ENCODE peak calls at places on chromosome 22, in nine cellular contexts. U is nephron progenitor cell, F is GM20000, Y is endodermal cell, S is WTC11, N is right lobe of liver, W is cardiac fibroblast, C is RWPE1, Q is activated B cell treated with CpG ODN at 0.5 μM for 24 hours. X is an unnamed sample.

GRCh38 chr22:37681556-37682049 is 4.5 kb upstream of the NOL12 start:
- DNase-seq in U (peak; percentile 68), F (peak; percentile 80), Y (peak; percentile 92), S (peak; percentile 84), N (peak; percentile 87), W (peak; percentile 90), C (peak; percentile 61), Q (peak; percentile 54), X (peak; percentile 71)

GRCh38 chr22:41822289-41823057 is 10.4 kb upstream of the SREBF2 start:
- DNase-seq in U (no peak), F (peak; percentile 64), Y (no peak), S (no peak), N (no peak), W (peak; percentile 81), C (peak; percentile 64), Q (no peak), X (no peak)

GRCh38 chr22:44523981-44524759 is 26.1 kb upstream of the RTL6 start:
- DNase-seq in U (no peak), F (no peak), Y (no peak), S (no peak), N (peak; percentile 26), W (peak; percentile 97), C (no peak), Q (no peak), X (no peak)

GRCh38 chr22:37674951-37675929 is at the start of gene LGALS1:
- DNase-seq in U (peak; percentile 54), F (peak; percentile 85), Y (peak; percentile 86), S (peak; percentile 81), N (peak; percentile 94), W (peak; percentile 99), C (peak; percentile 92), Q (peak; percentile 60), X (peak; percentile 21)

GRCh38 chr22:20033045-20033706 is 12.3 kb downstream of the TANGO2 start:
- DNase-seq in U (no peak), F (no peak), Y (no peak), S (no peak), N (peak; percentile 94), W (no peak), C (no peak), Q (no peak), X (no peak)

GRCh38 chr22:27989758-27990450 is 70.8 kb upstream of the PITPNB start:
- DNase-seq in U (no peak), F (no peak), Y (peak; percentile 37), S (no peak), N (peak; percentile 46), W (no peak), C (no peak), Q (no peak), X (no peak)

GRCh38 chr22:37237371-37238268 is 6.4 kb downstream of the RAC2 start:
- DNase-seq in U (no peak), F (no peak), Y (peak; percentile 70), S (no peak), N (peak; percentile 35), W (no peak), C (no peak), Q (no peak), X (no peak)

GRCh38 chr22:21641417-21641794 is 696 bp upstream of the SDF2L1 start:
- DNase-seq in U (peak; percentile 51), F (peak; percentile 52), Y (peak; percentile 83), S (no peak), N (peak; percentile 62), W (peak; percentile 70), C (no peak), Q (no peak), X (peak; percentile 57)

GRCh38 chr22:35155403-35156025 is 89.6 kb downstream of the ISX start:
- DNase-seq in U (no peak), F (no peak), Y (peak; percentile 67), S (peak; percentile 24), N (no peak), W (peak; percentile 18), C (no peak), Q (no peak), X (no peak)

GRCh38 chr22:45238431-45239377 is 2.0 kb downstream of the KIAA0930 start:
- DNase-seq in U (no peak), F (no peak), Y (no peak), S (no peak), N (no peak), W (no peak), C (no peak), Q (no peak), X (no peak)

GRCh38 chr22:49925525-49926128 is 7.2 kb downstream of the CRELD2 start:
- DNase-seq in U (no peak), F (peak; percentile 77), Y (no peak), S (no peak), N (no peak), W (no peak), C (no peak), Q (peak; percentile 75), X (no peak)

GRCh38 chr22:41146573-41146972 is 54.2 kb downstream of the EP300 start:
- DNase-seq in U (no peak), F (no peak), Y (no peak), S (no peak), N (no peak), W (no peak), C (no peak), Q (no peak), X (no peak)

GRCh38 chr22:41600976-41601375 is 11.3 kb upstream of the PMM1 start:
- DNase-seq in U (no peak), F (no peak), Y (no peak), S (no peak), N (no peak), W (no peak), C (no peak), Q (no peak), X (no peak)

GRCh38 chr22:48138855-48139254 is 1376.4 kb downstream of the TBC1D22A start:
- DNase-seq in U (no peak), F (no peak), Y (no peak), S (no peak), N (no peak), W (no peak), C (no peak), Q (no peak), X (no peak)

GRCh38 chr22:30420401-30421178 is 5.0 kb upstream of the MTFP1 start:
- DNase-seq in U (no peak), F (no peak), Y (no peak), S (no peak), N (no peak), W (peak; percentile 92), C (peak; percentile 57), Q (no peak), X (no peak)

GRCh38 chr22:37295213-37295886 is 13.0 kb downstream of the CYTH4 start:
- DNase-seq in U (no peak), F (no peak), Y (no peak), S (no peak), N (no peak), W (no peak), C (no peak), Q (no peak), X (no peak)

GRCh38 chr22:24706050-24706449 is 68.5 kb downstream of the PIWIL3 start:
- DNase-seq in U (peak; percentile 41), F (no peak), Y (peak; percentile 85), S (peak; percentile 61), N (no peak), W (no peak), C (no peak), Q (no peak), X (no peak)
- TF ChIP-seq CTCF in U (peak; percentile 28), F (no peak), Y (peak; percentile 80), S (no peak), N (no peak), W (peak; percentile 20), C (no peak), Q (no peak), X (no peak)

GRCh38 chr22:22863001-22863400 is 24.6 kb upstream of the IGLL5 start:
- DNase-seq in U (no peak), F (no peak), Y (no peak), S (no peak), N (no peak), W (no peak), C (no peak), Q (no peak), X (no peak)
- TF ChIP-seq CTCF in U (no peak), F (no peak), Y (no peak), S (no peak), N (no peak), W (no peak), C (no peak), Q (no peak), X (no peak)

GRCh38 chr22:32596471-32596870 is 121.9 kb downstream of the FBXO7 start:
- DNase-seq in U (no peak), F (no peak), Y (no peak), S (no peak), N (no peak), W (no peak), C (peak; percentile 49), Q (no peak), X (no peak)

GRCh38 chr22:32603651-32604540 is 129.3 kb downstream of the FBXO7 start:
- DNase-seq in U (no peak), F (no peak), Y (no peak), S (no peak), N (no peak), W (no peak), C (no peak), Q (no peak), X (peak; percentile 20)

GRCh38 chr22:32602154-32602553 is 127.5 kb downstream of the FBXO7 start:
- DNase-seq in U (no peak), F (no peak), Y (no peak), S (no peak), N (no peak), W (no peak), C (no peak), Q (no peak), X (no peak)

GRCh38 chr22:32605576-32605975 is 131.0 kb downstream of the FBXO7 start:
- DNase-seq in U (no peak), F (no peak), Y (no peak), S (no peak), N (no peak), W (no peak), C (peak; percentile 24), Q (no peak), X (no peak)

DNA sequence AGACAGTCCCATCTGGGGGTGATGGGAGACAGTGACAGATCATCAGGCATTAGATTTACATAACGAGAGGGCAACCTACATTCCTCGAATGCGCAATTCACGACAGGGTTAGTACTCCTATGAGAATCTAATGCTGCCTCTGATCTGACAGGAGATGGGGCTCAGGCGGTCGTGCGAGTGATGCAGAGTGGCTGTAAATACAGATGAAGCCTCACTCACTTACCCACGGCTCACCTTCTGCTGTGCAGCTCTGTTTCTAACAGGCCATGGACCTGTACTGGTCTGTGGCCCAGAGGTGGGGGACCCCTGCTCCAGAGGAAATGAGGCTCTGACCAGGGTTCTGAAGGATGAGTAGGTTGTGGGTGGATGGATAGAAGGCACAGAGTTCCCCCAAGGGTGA is 125.6 kb downstream of the FBXO7 start:
- DNase-seq in U (no peak), F (no peak), Y (peak; percentile 58), S (no peak), N (no peak), W (no peak), C (no peak), Q (no peak), X (no peak)
- TF ChIP-seq CTCF in U (no peak), F (no peak), Y (no peak), S (no peak), N (no peak), W (no peak), C (no peak), Q (no peak), X (no peak)

DNA sequence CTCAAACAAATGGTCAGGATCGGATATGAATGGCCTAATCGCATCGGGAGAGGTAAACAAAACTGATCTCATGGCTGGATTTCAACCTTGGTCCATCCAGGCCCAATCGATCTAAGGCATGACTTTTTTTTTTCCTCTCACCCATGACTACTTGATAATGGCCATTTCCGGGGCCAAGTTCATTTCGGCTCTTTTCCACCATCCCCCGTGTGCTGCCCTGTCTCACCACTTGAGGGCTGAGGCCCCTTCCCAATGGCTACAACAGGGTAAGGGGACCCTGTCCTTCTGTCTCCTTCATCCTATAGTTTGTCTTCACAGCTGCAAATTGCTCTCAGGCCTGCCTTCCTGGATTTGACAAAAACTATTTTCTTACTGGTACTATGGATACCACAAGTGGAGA is 26.7 kb downstream of the GRAP2 start:
- DNase-seq in U (no peak), F (no peak), Y (peak; percentile 83), S (peak; percentile 53), N (no peak), W (no peak), C (no peak), Q (no peak), X (no peak)
- TF ChIP-seq CTCF in U (peak; percentile 35), F (no peak), Y (peak; percentile 80), S (peak; percentile 40), N (no peak), W (no peak), C (no peak), Q (no peak), X (peak; percentile 48)